ENCODE peak calls at places on chromosomes 5 and 9, in nine cellular contexts. One of them, this sample, is unnamed.

GRCh38 chr5:125835293-125836172 is 587.7 kb upstream of the GRAMD2B start:
- DNase-seq in NB4: peak
- DNase-seq in germinal center: peak
- DNase-seq in omental fat pad: no peak
- DNase-seq in CD4-positive, alpha-beta T cell: no peak
- DNase-seq in NCI-H1694 treated with DMSO at 0.1 percent for 48 hours: no peak
- DNase-seq in tibial nerve: peak
- DNase-seq in H9: peak
- DNase-seq in HTR-8/SVneo: peak
- DNase-seq in this sample: peak

GRCh38 chr5:151319334-151319733 is 15.8 kb upstream of the SLC36A3 start:
- DNase-seq in NB4: peak
- DNase-seq in germinal center: peak
- DNase-seq in omental fat pad: no peak
- DNase-seq in CD4-positive, alpha-beta T cell: no peak
- DNase-seq in NCI-H1694 treated with DMSO at 0.1 percent for 48 hours: no peak
- DNase-seq in tibial nerve: peak
- DNase-seq in H9: peak
- DNase-seq in HTR-8/SVneo: peak
- DNase-seq in this sample: peak

GRCh38 chr5:61744690-61745619 is 412.9 kb downstream of the ZSWIM6 start:
- DNase-seq in NB4: peak
- DNase-seq in germinal center: no peak
- DNase-seq in omental fat pad: no peak
- DNase-seq in CD4-positive, alpha-beta T cell: no peak
- DNase-seq in NCI-H1694 treated with DMSO at 0.1 percent for 48 hours: no peak
- DNase-seq in tibial nerve: no peak
- DNase-seq in H9: no peak
- DNase-seq in HTR-8/SVneo: no peak
- DNase-seq in this sample: peak

GRCh38 chr5:50300878-50301277 is 140.2 kb downstream of the EMB start:
- DNase-seq in NB4: no peak
- DNase-seq in germinal center: no peak
- DNase-seq in omental fat pad: no peak
- DNase-seq in CD4-positive, alpha-beta T cell: no peak
- DNase-seq in NCI-H1694 treated with DMSO at 0.1 percent for 48 hours: no peak
- DNase-seq in tibial nerve: no peak
- DNase-seq in H9: no peak
- DNase-seq in HTR-8/SVneo: no peak
- DNase-seq in this sample: no peak

GRCh38 chr5:83035373-83036170 is 41.6 kb downstream of the TMEM167A start:
- DNase-seq in NB4: no peak
- DNase-seq in germinal center: no peak
- DNase-seq in omental fat pad: no peak
- DNase-seq in CD4-positive, alpha-beta T cell: no peak
- DNase-seq in NCI-H1694 treated with DMSO at 0.1 percent for 48 hours: peak
- DNase-seq in tibial nerve: no peak
- DNase-seq in H9: no peak
- DNase-seq in HTR-8/SVneo: no peak
- DNase-seq in this sample: peak

GRCh38 chr9:83707518-83707767 is 315 bp downstream of the UBQLN1 start:
- DNase-seq in NB4: no peak
- DNase-seq in germinal center: no peak
- DNase-seq in omental fat pad: peak
- DNase-seq in CD4-positive, alpha-beta T cell: no peak
- DNase-seq in NCI-H1694 treated with DMSO at 0.1 percent for 48 hours: no peak
- DNase-seq in tibial nerve: peak
- DNase-seq in H9: no peak
- DNase-seq in HTR-8/SVneo: peak
- DNase-seq in this sample: no peak

GRCh38 chr9:136665704-136666363 is 3.1 kb downstream of the EGFL7 start:
- DNase-seq in NB4: no peak
- DNase-seq in germinal center: peak
- DNase-seq in omental fat pad: no peak
- DNase-seq in CD4-positive, alpha-beta T cell: peak
- DNase-seq in NCI-H1694 treated with DMSO at 0.1 percent for 48 hours: no peak
- DNase-seq in tibial nerve: no peak
- DNase-seq in H9: no peak
- DNase-seq in HTR-8/SVneo: no peak
- DNase-seq in this sample: no peak

GRCh38 chr9:121649476-121650219 is 1.8 kb upstream of the DAB2IP start:
- DNase-seq in NB4: no peak
- DNase-seq in germinal center: no peak
- DNase-seq in omental fat pad: no peak
- DNase-seq in CD4-positive, alpha-beta T cell: no peak
- DNase-seq in NCI-H1694 treated with DMSO at 0.1 percent for 48 hours: no peak
- DNase-seq in tibial nerve: no peak
- DNase-seq in H9: no peak
- DNase-seq in HTR-8/SVneo: no peak
- DNase-seq in this sample: peak

GRCh38 chr5:73295447-73295846 is 122.5 kb downstream of the TMEM174 start:
- DNase-seq in NB4: no peak
- DNase-seq in germinal center: no peak
- DNase-seq in omental fat pad: no peak
- DNase-seq in CD4-positive, alpha-beta T cell: no peak
- DNase-seq in NCI-H1694 treated with DMSO at 0.1 percent for 48 hours: peak
- DNase-seq in tibial nerve: no peak
- DNase-seq in H9: no peak
- DNase-seq in HTR-8/SVneo: no peak
- DNase-seq in this sample: peak

GRCh38 chr5:107074991-107075390 is 595.7 kb downstream of the EFNA5 start:
- DNase-seq in NB4: no peak
- DNase-seq in germinal center: no peak
- DNase-seq in omental fat pad: no peak
- DNase-seq in CD4-positive, alpha-beta T cell: no peak
- DNase-seq in NCI-H1694 treated with DMSO at 0.1 percent for 48 hours: no peak
- DNase-seq in tibial nerve: no peak
- DNase-seq in H9: no peak
- DNase-seq in HTR-8/SVneo: no peak
- DNase-seq in this sample: no peak

GRCh38 chr9:15136646-15137045 is 170.4 kb downstream of the TTC39B start:
- DNase-seq in NB4: peak
- DNase-seq in germinal center: no peak
- DNase-seq in omental fat pad: no peak
- DNase-seq in CD4-positive, alpha-beta T cell: no peak
- DNase-seq in NCI-H1694 treated with DMSO at 0.1 percent for 48 hours: no peak
- DNase-seq in tibial nerve: no peak
- DNase-seq in H9: peak
- DNase-seq in HTR-8/SVneo: no peak
- DNase-seq in this sample: no peak

This sample was measured in G401.